ENCODE peak calls at places on chromosome 6, in ten cellular contexts. A is astrocyte of the spinal cord; E is activated CD4-positive, alpha-beta T cell treated with anti-CD3 and anti-CD28 coated beads for 1 hour; T is epithelial cell of prostate; H is T follicular helper cell; M is occipital lobe; R is caudate nucleus; G is MCF 10A; Z is bronchial epithelial cell; Q is EL. C is an unnamed sample.

GRCh38 chr6:167294241-167294640 is 3.1 kb downstream of the UNC93A start:
- DNase-seq in E (no peak), A (no peak), H (no peak), R (no peak), Z (no peak), Q (no peak), G (no peak), T (no peak), M (no peak), C (no peak)

GRCh38 chr6:88532241-88532860 is 366.2 kb upstream of the CNR1 start:
- DNase-seq in Z (no peak), Q (no peak), T (no peak), H (no peak), G (no peak), A (no peak), M (no peak), R (no peak), E (no peak), C (no peak)

GRCh38 chr6:79989641-79990040 is 14.8 kb upstream of the TTK start:
- DNase-seq in Q (no peak), A (no peak), E (no peak), R (no peak), H (no peak), Z (no peak), G (no peak), T (no peak), M (no peak), C (no peak)

GRCh38 chr6:101730954-101731353 is 337.4 kb downstream of the GRIK2 start:
- DNase-seq in M (no peak), G (no peak), H (no peak), T (no peak), Z (peak), Q (peak), R (no peak), A (peak), E (no peak), C (no peak)

GRCh38 chr6:132132420-132132819 is 181.2 kb upstream of the CCN2 start:
- DNase-seq in M (no peak), E (no peak), G (no peak), A (peak), H (no peak), Z (no peak), T (no peak), Q (peak), R (no peak), C (no peak)

GRCh38 chr6:25012657-25013056 is 76.9 kb upstream of the RIPOR2 start:
- DNase-seq in H (no peak), Z (peak), Q (peak), R (no peak), T (no peak), A (peak), G (peak), M (no peak), E (no peak), C (no peak)

GRCh38 chr6:163529605-163530004 is 115.1 kb downstream of the QKI start:
- DNase-seq in H (no peak), Z (peak), A (peak), T (peak), Q (peak), R (no peak), E (no peak), M (no peak), G (peak), C (no peak)

GRCh38 chr6:154481541-154482013 is 28.9 kb downstream of the CNKSR3 start:
- DNase-seq in R (no peak), Z (no peak), M (no peak), G (no peak), H (no peak), E (no peak), A (no peak), T (no peak), Q (no peak), C (no peak)